ENCODE peak calls at places on chromosomes 3 and 15, in seven cellular contexts. R, W, X, M, P, U and H are unnamed samples.
A peak's percentile ranks its signal among the peaks of the same experiment; 100 is the strongest.

GRCh38 chr15:28006116-28006911 is 92.8 kb downstream of the OCA2 start:
- DNase-seq in R (no peak), W (no peak), X (no peak), M (no peak), P (no peak), U (no peak), H (no peak)

GRCh38 chr15:73440571-73440970 is 2.4 kb upstream of the REC114 start:
- DNase-seq in R (no peak), W (no peak), X (no peak), M (no peak), P (no peak), U (no peak), H (no peak)

GRCh38 chr3:112789787-112790186 is 56.9 kb downstream of the CD200R1L start:
- DNase-seq in R (no peak), W (no peak), X (no peak), M (no peak), P (no peak), U (no peak), H (no peak)

GRCh38 chr3:10933958-10934481 is 58.5 kb upstream of the SLC6A1 start:
- DNase-seq in R (no peak), W (no peak), X (no peak), M (no peak), P (peak; percentile 9), U (peak; percentile 63), H (no peak)

GRCh38 chr15:99729920-99730319 is 3.3 kb downstream of the LYSMD4 start:
- DNase-seq in R (no peak), W (no peak), X (no peak), M (no peak), P (no peak), U (peak; percentile 49), H (no peak)

GRCh38 chr3:106920609-106921008 is 456.6 kb upstream of the CCDC54 start:
- DNase-seq in R (no peak), W (no peak), X (no peak), M (no peak), P (no peak), U (no peak), H (no peak)

GRCh38 chr3:126938520-126939346 is 44.2 kb upstream of the PLXNA1 start:
- DNase-seq in R (no peak), W (no peak), X (no peak), M (no peak), P (no peak), U (peak; percentile 21), H (no peak)

GRCh38 chr15:62059108-62059817 is 984 bp downstream of the VPS13C start:
- DNase-seq in R (no peak), W (no peak), X (no peak), M (no peak), P (no peak), U (peak; percentile 24), H (no peak)

GRCh38 chr3:44685128-44685800 is 27.2 kb upstream of the ZNF502 start:
- DNase-seq in R (peak; percentile 48), W (peak; percentile 37), X (peak; percentile 16), M (peak; percentile 55), P (no peak), U (no peak), H (peak; percentile 63)

GRCh38 chr3:194082596-194083220 is 53.2 kb upstream of the HES1 start:
- DNase-seq in R (no peak), W (no peak), X (no peak), M (peak; percentile 40), P (no peak), U (no peak), H (no peak)

GRCh38 chr15:95464091-95464888 is 866.2 kb upstream of the NR2F2 start:
- DNase-seq in R (no peak), W (no peak), X (no peak), M (no peak), P (no peak), U (no peak), H (no peak)

GRCh38 chr15:98727115-98728040 is 79.0 kb downstream of the IGF1R start:
- DNase-seq in R (peak; percentile 61), W (peak; percentile 78), X (peak; percentile 66), M (peak; percentile 86), P (peak; percentile 94), U (peak; percentile 77), H (no peak)

GRCh38 chr15:68489426-68489825 is 57.5 kb upstream of the ITGA11 start:
- DNase-seq in R (no peak), W (no peak), X (no peak), M (no peak), P (no peak), U (no peak), H (no peak)

GRCh38 chr3:186930143-186930638 is at the start of gene ST6GAL1:
- DNase-seq in R (peak; percentile 58), W (no peak), X (peak; percentile 35), M (peak; percentile 58), P (peak; percentile 61), U (peak; percentile 55), H (no peak)

GRCh38 chr15:37132826-37133417 is 32.6 kb upstream of the MEIS2 start:
- DNase-seq in R (no peak), W (no peak), X (no peak), M (no peak), P (no peak), U (no peak), H (no peak)

GRCh38 chr15:37134244-37134643 is 33.9 kb upstream of the MEIS2 start:
- DNase-seq in R (no peak), W (no peak), X (no peak), M (no peak), P (no peak), U (no peak), H (no peak)

GRCh38 chr15:37135225-37135624 is 34.9 kb upstream of the MEIS2 start:
- DNase-seq in R (no peak), W (no peak), X (no peak), M (no peak), P (no peak), U (peak; percentile 40), H (no peak)

GRCh38 chr15:37134699-37135131 is 34.4 kb upstream of the MEIS2 start:
- DNase-seq in R (no peak), W (no peak), X (no peak), M (no peak), P (no peak), U (peak; percentile 64), H (no peak)

GRCh38 chr15:37133619-37134018 is 33.3 kb upstream of the MEIS2 start:
- DNase-seq in R (no peak), W (no peak), X (no peak), M (no peak), P (no peak), U (no peak), H (no peak)
- TF ChIP-seq CTCF in R (no peak), W (no peak), X (no peak), M (peak; percentile 47), P (peak; percentile 16), U (peak; percentile 27), H (peak; percentile 39)

GRCh38 chr15:47950447-47950846 is 170.3 kb upstream of the SLC24A5 start:
- DNase-seq in R (no peak), W (no peak), X (no peak), M (no peak), P (no peak), U (no peak), H (no peak)

GRCh38 chr15:47949815-47950214 is 171.0 kb upstream of the SLC24A5 start:
- DNase-seq in R (no peak), W (no peak), X (no peak), M (no peak), P (no peak), U (no peak), H (no peak)

GRCh38 chr15:47945869-47946666 is 174.7 kb upstream of the SLC24A5 start:
- DNase-seq in R (no peak), W (no peak), X (no peak), M (no peak), P (no peak), U (no peak), H (no peak)

DNA sequence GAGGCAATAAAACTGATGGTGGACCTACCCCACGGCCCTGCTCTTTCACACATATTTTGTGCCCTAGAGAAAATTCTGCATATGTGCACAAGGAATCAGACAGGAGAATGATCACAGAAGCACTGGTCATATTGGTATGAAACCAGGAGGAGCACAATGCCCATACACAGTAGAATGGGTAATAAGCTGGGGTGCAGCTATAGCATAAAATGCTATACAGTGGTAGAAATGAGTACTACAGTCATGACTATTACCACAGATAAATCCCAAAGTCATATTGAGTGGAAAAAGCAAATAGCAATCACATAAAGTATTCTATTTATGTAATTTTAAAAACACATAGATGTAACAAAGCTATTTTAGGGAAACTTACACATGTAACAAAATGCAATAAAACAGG is 175.9 kb upstream of the SLC24A5 start:
- DNase-seq in R (no peak), W (no peak), X (no peak), M (no peak), P (no peak), U (no peak), H (no peak)
- TF ChIP-seq CTCF in R (peak; percentile 24), W (no peak), X (no peak), M (no peak), P (no peak), U (peak; percentile 9), H (no peak)

GRCh38 chr3:159168788-159169187 is 366.9 kb downstream of the MFSD1 start:
- DNase-seq in R (no peak), W (no peak), X (no peak), M (no peak), P (no peak), U (no peak), H (no peak)

GRCh38 chr3:159170436-159171003 is 368.7 kb downstream of the MFSD1 start:
- DNase-seq in R (no peak), W (no peak), X (no peak), M (no peak), P (no peak), U (no peak), H (no peak)

GRCh38 chr3:159171333-159171732 is 369.5 kb downstream of the MFSD1 start:
- DNase-seq in R (no peak), W (no peak), X (no peak), M (no peak), P (no peak), U (no peak), H (no peak)

GRCh38 chr3:159172473-159172872 is 370.6 kb downstream of the MFSD1 start:
- DNase-seq in R (no peak), W (no peak), X (no peak), M (no peak), P (no peak), U (no peak), H (no peak)

GRCh38 chr3:159169828-159170227 is 368.0 kb downstream of the MFSD1 start:
- DNase-seq in R (no peak), W (no peak), X (no peak), M (no peak), P (no peak), U (peak; percentile 27), H (no peak)
- TF ChIP-seq CTCF in R (no peak), W (no peak), X (no peak), M (no peak), P (no peak), U (no peak), H (no peak)

DNA sequence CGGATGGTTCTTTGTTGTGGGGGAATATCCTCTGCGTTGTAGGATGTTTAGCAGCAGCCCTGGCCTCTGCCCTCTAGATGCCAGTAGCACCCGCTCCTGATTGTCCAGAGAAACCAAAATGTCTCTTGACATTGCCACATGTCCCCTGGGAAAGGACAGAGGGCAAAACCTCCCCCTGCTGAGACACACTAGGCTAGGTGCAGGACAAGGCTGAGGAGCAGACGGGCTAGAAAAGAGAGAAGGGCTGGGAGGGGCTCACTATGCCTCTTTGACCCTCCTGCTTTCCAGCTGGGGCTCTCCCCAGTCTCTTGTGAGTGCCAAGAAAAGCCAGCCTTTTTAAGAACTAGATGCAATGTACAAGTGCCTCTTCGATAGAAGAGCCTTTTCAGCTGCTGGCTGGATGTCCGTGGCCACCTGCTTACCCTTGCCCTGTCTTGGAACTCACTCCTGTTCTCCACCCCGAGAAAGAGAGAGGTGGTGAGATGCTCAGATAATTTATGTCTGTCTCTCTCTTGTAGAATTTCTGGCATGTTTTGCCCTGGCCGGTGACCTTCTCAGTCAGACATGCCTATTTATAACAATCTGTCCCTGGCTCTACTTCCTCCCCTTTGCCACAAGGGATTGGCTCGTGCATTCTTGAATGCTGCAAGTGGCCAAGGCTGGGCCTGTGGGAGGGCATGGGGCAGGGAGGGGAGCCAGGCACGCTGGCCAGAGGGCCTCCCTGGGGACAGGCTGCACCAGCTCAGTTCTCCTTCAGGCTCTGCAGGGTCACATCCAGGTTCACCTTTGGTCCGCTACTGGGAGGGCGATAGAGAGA is 142.6 kb downstream of the RPLP1 start:
- DNase-seq in R (no peak), W (no peak), X (peak; percentile 49), M (peak; percentile 48), P (peak; percentile 34), U (no peak), H (no peak)
- TF ChIP-seq CTCF in R (no peak), W (no peak), X (no peak), M (no peak), P (no peak), U (no peak), H (no peak)